ENCODE peak calls at places on chromosomes 12 and 14, in nine cellular contexts. One of them, this sample, is unnamed.

GRCh38 chr12:94621662-94622359 is 28.5 kb downstream of the TMCC3 start:
- DNase-seq in fibroblast of pulmonary artery: peak
- DNase-seq in kidney epithelial cell: peak
- DNase-seq in neural crest cell: no peak
- DNase-seq in hepatocyte: peak
- DNase-seq in GM13977: peak
- DNase-seq in endothelial cell: no peak
- DNase-seq in tibial artery: no peak
- DNase-seq in brain microvascular endothelial cell: peak
- DNase-seq in this sample: no peak

GRCh38 chr14:21092147-21093011 is 6.1 kb downstream of the ZNF219 start:
- DNase-seq in GM13977: peak
- DNase-seq in endothelial cell: peak
- DNase-seq in neural crest cell: peak
- DNase-seq in brain microvascular endothelial cell: peak
- DNase-seq in tibial artery: peak
- DNase-seq in kidney epithelial cell: no peak
- DNase-seq in fibroblast of pulmonary artery: peak
- DNase-seq in hepatocyte: peak
- DNase-seq in this sample: peak

GRCh38 chr14:59482471-59483331 is 1.5 kb downstream of the L3HYPDH start:
- DNase-seq in GM13977: no peak
- DNase-seq in kidney epithelial cell: peak
- DNase-seq in tibial artery: no peak
- DNase-seq in brain microvascular endothelial cell: peak
- DNase-seq in endothelial cell: no peak
- DNase-seq in fibroblast of pulmonary artery: peak
- DNase-seq in hepatocyte: peak
- DNase-seq in neural crest cell: no peak
- DNase-seq in this sample: no peak

GRCh38 chr12:61860439-61860838 is 399.8 kb upstream of the USP15 start:
- DNase-seq in hepatocyte: no peak
- DNase-seq in tibial artery: no peak
- DNase-seq in GM13977: no peak
- DNase-seq in fibroblast of pulmonary artery: no peak
- DNase-seq in endothelial cell: no peak
- DNase-seq in brain microvascular endothelial cell: peak
- DNase-seq in kidney epithelial cell: no peak
- DNase-seq in neural crest cell: no peak
- DNase-seq in this sample: no peak

GRCh38 chr14:79443602-79444001 is 767.7 kb downstream of the DIO2 start:
- DNase-seq in brain microvascular endothelial cell: no peak
- DNase-seq in endothelial cell: no peak
- DNase-seq in neural crest cell: no peak
- DNase-seq in kidney epithelial cell: no peak
- DNase-seq in hepatocyte: no peak
- DNase-seq in fibroblast of pulmonary artery: no peak
- DNase-seq in GM13977: no peak
- DNase-seq in tibial artery: no peak
- DNase-seq in this sample: no peak

GRCh38 chr14:89331398-89331797 is 85.6 kb downstream of the FOXN3 start:
- DNase-seq in fibroblast of pulmonary artery: no peak
- DNase-seq in brain microvascular endothelial cell: no peak
- DNase-seq in endothelial cell: no peak
- DNase-seq in kidney epithelial cell: no peak
- DNase-seq in GM13977: peak
- DNase-seq in hepatocyte: no peak
- DNase-seq in neural crest cell: no peak
- DNase-seq in tibial artery: no peak
- DNase-seq in this sample: no peak

GRCh38 chr14:70987042-70987441 is 79.8 kb downstream of the PCNX1 start:
- DNase-seq in hepatocyte: no peak
- DNase-seq in brain microvascular endothelial cell: peak
- DNase-seq in neural crest cell: no peak
- DNase-seq in endothelial cell: no peak
- DNase-seq in fibroblast of pulmonary artery: peak
- DNase-seq in GM13977: no peak
- DNase-seq in kidney epithelial cell: no peak
- DNase-seq in tibial artery: no peak
- DNase-seq in this sample: no peak

GRCh38 chr12:120131116-120131515 is 14.6 kb upstream of the RAB35 start:
- DNase-seq in neural crest cell: no peak
- DNase-seq in endothelial cell: no peak
- DNase-seq in fibroblast of pulmonary artery: no peak
- DNase-seq in tibial artery: no peak
- DNase-seq in GM13977: no peak
- DNase-seq in kidney epithelial cell: no peak
- DNase-seq in brain microvascular endothelial cell: no peak
- DNase-seq in hepatocyte: no peak
- DNase-seq in this sample: no peak

GRCh38 chr12:122825773-122826724 is 9.2 kb upstream of the HIP1R start:
- DNase-seq in neural crest cell: no peak
- DNase-seq in brain microvascular endothelial cell: no peak
- DNase-seq in hepatocyte: peak
- DNase-seq in fibroblast of pulmonary artery: peak
- DNase-seq in tibial artery: peak
- DNase-seq in endothelial cell: no peak
- DNase-seq in kidney epithelial cell: no peak
- DNase-seq in GM13977: no peak
- DNase-seq in this sample: no peak

GRCh38 chr12:18068355-18068754 is 21.6 kb downstream of the RERGL start:
- DNase-seq in brain microvascular endothelial cell: no peak
- DNase-seq in hepatocyte: no peak
- DNase-seq in tibial artery: no peak
- DNase-seq in kidney epithelial cell: no peak
- DNase-seq in fibroblast of pulmonary artery: no peak
- DNase-seq in endothelial cell: no peak
- DNase-seq in neural crest cell: no peak
- DNase-seq in GM13977: no peak
- DNase-seq in this sample: no peak

GRCh38 chr14:53002576-53002975 is 51.7 kb upstream of the FERMT2 start:
- DNase-seq in neural crest cell: no peak
- DNase-seq in fibroblast of pulmonary artery: no peak
- DNase-seq in kidney epithelial cell: no peak
- DNase-seq in tibial artery: no peak
- DNase-seq in hepatocyte: no peak
- DNase-seq in endothelial cell: no peak
- DNase-seq in GM13977: no peak
- DNase-seq in brain microvascular endothelial cell: no peak
- DNase-seq in this sample: no peak

GRCh38 chr12:3247077-3247476 is 169.9 kb downstream of the TSPAN9 start:
- DNase-seq in tibial artery: no peak
- DNase-seq in kidney epithelial cell: no peak
- DNase-seq in neural crest cell: no peak
- DNase-seq in GM13977: no peak
- DNase-seq in endothelial cell: no peak
- DNase-seq in fibroblast of pulmonary artery: no peak
- DNase-seq in brain microvascular endothelial cell: no peak
- DNase-seq in hepatocyte: no peak
- DNase-seq in this sample: no peak

GRCh38 chr14:80211143-80212024 is at the start of gene DIO2:
- DNase-seq in endothelial cell: no peak
- DNase-seq in GM13977: no peak
- DNase-seq in hepatocyte: peak
- DNase-seq in neural crest cell: no peak
- DNase-seq in brain microvascular endothelial cell: no peak
- DNase-seq in kidney epithelial cell: no peak
- DNase-seq in fibroblast of pulmonary artery: peak
- DNase-seq in tibial artery: peak
- DNase-seq in this sample: no peak

GRCh38 chr14:68787235-68787727 is 5.6 kb downstream of the ZFP36L1 start:
- DNase-seq in kidney epithelial cell: no peak
- DNase-seq in neural crest cell: no peak
- DNase-seq in brain microvascular endothelial cell: no peak
- DNase-seq in tibial artery: no peak
- DNase-seq in fibroblast of pulmonary artery: no peak
- DNase-seq in hepatocyte: peak
- DNase-seq in GM13977: no peak
- DNase-seq in endothelial cell: no peak
- DNase-seq in this sample: no peak

DNA sequence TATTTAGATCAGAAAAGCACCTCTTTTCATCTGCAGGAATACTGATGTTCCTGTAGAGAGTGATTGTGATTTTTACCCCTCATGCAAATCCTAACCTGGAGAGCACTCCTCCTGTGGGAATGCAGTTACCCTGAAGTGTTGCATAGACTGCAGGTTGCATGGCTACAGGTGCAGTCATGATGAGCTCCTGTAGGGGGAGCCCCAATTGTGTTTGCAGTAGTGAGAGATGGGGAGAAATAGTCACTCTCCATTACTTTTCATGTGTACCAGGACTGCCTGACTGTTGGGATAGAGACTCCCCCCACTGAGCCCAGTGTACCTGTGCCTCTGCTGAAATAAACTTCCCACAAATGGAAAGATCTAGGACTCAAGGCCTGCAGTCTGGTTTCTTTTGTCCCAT is 1086.5 kb downstream of the SLC6A15 start:
- DNase-seq in endothelial cell: peak
- DNase-seq in tibial artery: no peak
- DNase-seq in GM13977: peak
- DNase-seq in fibroblast of pulmonary artery: peak
- DNase-seq in kidney epithelial cell: no peak
- DNase-seq in hepatocyte: peak
- DNase-seq in neural crest cell: peak
- DNase-seq in brain microvascular endothelial cell: peak
- DNase-seq in this sample: peak
- TF ChIP-seq CTCF in endothelial cell: peak
- TF ChIP-seq CTCF in tibial artery: no peak
- TF ChIP-seq CTCF in GM13977: peak
- TF ChIP-seq CTCF in fibroblast of pulmonary artery: peak
- TF ChIP-seq CTCF in kidney epithelial cell: peak
- TF ChIP-seq CTCF in hepatocyte: peak
- TF ChIP-seq CTCF in neural crest cell: peak
- TF ChIP-seq CTCF in brain microvascular endothelial cell: peak
- TF ChIP-seq CTCF in this sample: peak

GRCh38 chr12:124750787-124751471 is 112.7 kb downstream of the SCARB1 start:
- DNase-seq in hepatocyte: no peak
- DNase-seq in GM13977: no peak
- DNase-seq in neural crest cell: no peak
- DNase-seq in kidney epithelial cell: no peak
- DNase-seq in fibroblast of pulmonary artery: no peak
- DNase-seq in endothelial cell: peak
- DNase-seq in brain microvascular endothelial cell: no peak
- DNase-seq in tibial artery: no peak
- DNase-seq in this sample: no peak
- TF ChIP-seq CTCF in hepatocyte: peak
- TF ChIP-seq CTCF in GM13977: peak
- TF ChIP-seq CTCF in neural crest cell: no peak
- TF ChIP-seq CTCF in kidney epithelial cell: peak
- TF ChIP-seq CTCF in fibroblast of pulmonary artery: no peak
- TF ChIP-seq CTCF in endothelial cell: no peak
- TF ChIP-seq CTCF in brain microvascular endothelial cell: peak
- TF ChIP-seq CTCF in tibial artery: no peak
- TF ChIP-seq CTCF in this sample: peak

GRCh38 chr14:105168979-105169507 is 467 bp upstream of the JAG2 start:
- DNase-seq in kidney epithelial cell: no peak
- DNase-seq in neural crest cell: peak
- DNase-seq in tibial artery: no peak
- DNase-seq in GM13977: no peak
- DNase-seq in endothelial cell: peak
- DNase-seq in hepatocyte: peak
- DNase-seq in fibroblast of pulmonary artery: no peak
- DNase-seq in brain microvascular endothelial cell: no peak
- DNase-seq in this sample: peak
- TF ChIP-seq CTCF in kidney epithelial cell: peak
- TF ChIP-seq CTCF in neural crest cell: peak
- TF ChIP-seq CTCF in tibial artery: peak
- TF ChIP-seq CTCF in GM13977: peak
- TF ChIP-seq CTCF in endothelial cell: peak
- TF ChIP-seq CTCF in hepatocyte: peak
- TF ChIP-seq CTCF in fibroblast of pulmonary artery: peak
- TF ChIP-seq CTCF in brain microvascular endothelial cell: peak
- TF ChIP-seq CTCF in this sample: peak

GRCh38 chr12:20368653-20369163 is 371 bp downstream of the PDE3A start:
- DNase-seq in GM13977: peak
- DNase-seq in endothelial cell: peak
- DNase-seq in hepatocyte: peak
- DNase-seq in fibroblast of pulmonary artery: peak
- DNase-seq in kidney epithelial cell: no peak
- DNase-seq in brain microvascular endothelial cell: peak
- DNase-seq in tibial artery: peak
- DNase-seq in neural crest cell: peak
- DNase-seq in this sample: no peak

GRCh38 chr12:20370001-20370381 is 1.7 kb downstream of the PDE3A start:
- DNase-seq in kidney epithelial cell: no peak
- DNase-seq in tibial artery: peak
- DNase-seq in brain microvascular endothelial cell: peak
- DNase-seq in endothelial cell: peak
- DNase-seq in fibroblast of pulmonary artery: peak
- DNase-seq in neural crest cell: peak
- DNase-seq in GM13977: no peak
- DNase-seq in hepatocyte: peak
- DNase-seq in this sample: no peak

GRCh38 chr12:20370841-20371240 is 2.5 kb downstream of the PDE3A start:
- DNase-seq in kidney epithelial cell: no peak
- DNase-seq in brain microvascular endothelial cell: no peak
- DNase-seq in neural crest cell: no peak
- DNase-seq in tibial artery: no peak
- DNase-seq in endothelial cell: no peak
- DNase-seq in hepatocyte: no peak
- DNase-seq in fibroblast of pulmonary artery: no peak
- DNase-seq in GM13977: no peak
- DNase-seq in this sample: no peak

GRCh38 chr12:20367731-20368652 is at the start of gene PDE3A:
- DNase-seq in GM13977: peak
- DNase-seq in endothelial cell: peak
- DNase-seq in fibroblast of pulmonary artery: peak
- DNase-seq in brain microvascular endothelial cell: peak
- DNase-seq in neural crest cell: peak
- DNase-seq in hepatocyte: peak
- DNase-seq in tibial artery: peak
- DNase-seq in kidney epithelial cell: no peak
- DNase-seq in this sample: no peak

DNA sequence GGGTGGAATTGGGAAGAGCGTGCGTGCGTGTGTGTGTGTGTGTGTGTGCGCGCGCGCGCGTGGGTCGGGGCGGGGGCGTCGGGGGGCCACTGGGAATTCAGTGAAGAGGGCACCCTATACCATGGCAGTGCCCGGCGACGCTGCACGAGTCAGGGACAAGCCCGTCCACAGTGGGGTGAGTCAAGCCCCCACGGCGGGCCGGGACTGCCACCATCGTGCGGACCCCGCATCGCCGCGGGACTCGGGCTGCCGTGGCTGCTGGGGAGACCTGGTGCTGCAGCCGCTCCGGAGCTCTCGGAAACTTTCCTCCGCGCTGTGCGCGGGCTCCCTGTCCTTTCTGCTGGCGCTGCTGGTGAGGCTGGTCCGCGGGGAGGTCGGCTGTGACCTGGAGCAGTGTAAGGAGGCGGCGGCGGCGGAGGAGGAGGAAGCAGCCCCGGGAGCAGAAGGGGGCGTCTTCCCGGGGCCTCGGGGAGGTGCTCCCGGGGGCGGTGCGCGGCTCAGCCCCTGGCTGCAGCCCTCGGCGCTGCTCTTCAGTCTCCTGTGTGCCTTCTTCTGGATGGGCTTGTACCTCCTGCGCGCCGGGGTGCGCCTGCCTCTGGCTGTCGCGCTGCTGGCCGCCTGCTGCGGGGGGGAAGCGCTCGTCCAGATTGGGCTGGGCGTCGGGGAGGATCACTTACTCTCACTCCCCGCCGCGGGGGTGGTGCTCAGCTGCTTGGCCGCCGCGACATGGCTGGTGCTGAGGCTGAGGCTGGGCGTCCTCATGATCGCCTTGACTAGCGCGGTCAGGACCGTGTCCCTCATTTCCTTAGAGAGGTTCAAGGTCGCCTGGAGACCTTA is 1.0 kb downstream of the PDE3A start:
- DNase-seq in fibroblast of pulmonary artery: peak
- DNase-seq in endothelial cell: peak
- DNase-seq in brain microvascular endothelial cell: peak
- DNase-seq in hepatocyte: peak
- DNase-seq in GM13977: peak
- DNase-seq in neural crest cell: peak
- DNase-seq in kidney epithelial cell: no peak
- DNase-seq in tibial artery: peak
- DNase-seq in this sample: no peak
- TF ChIP-seq CTCF in fibroblast of pulmonary artery: peak
- TF ChIP-seq CTCF in endothelial cell: no peak
- TF ChIP-seq CTCF in brain microvascular endothelial cell: peak
- TF ChIP-seq CTCF in hepatocyte: no peak
- TF ChIP-seq CTCF in GM13977: no peak
- TF ChIP-seq CTCF in neural crest cell: peak
- TF ChIP-seq CTCF in kidney epithelial cell: peak
- TF ChIP-seq CTCF in tibial artery: peak
- TF ChIP-seq CTCF in this sample: no peak